ENCODE peak calls at places on chromosome 7, in ten cellular contexts. One of them, this sample, is unnamed.

GRCh38 chr7:66668677-66669076 is 40.0 kb downstream of the KCTD7 start:
- DNase-seq in amygdala: no peak
- DNase-seq in stimulated activated CD8-positive, alpha-beta memory T cell treated with anti-CD3 and anti-CD28 coated beads, Interleukin-15, amount 100 ng/mL, for 1 hour: no peak
- DNase-seq in HT1080: no peak
- DNase-seq in AG09319: no peak
- DNase-seq in NCI-H1694 treated with DMSO at 0.1 percent for 48 hours: no peak
- DNase-seq in right cardiac atrium: peak; percentile 62
- DNase-seq in choroid plexus epithelial cell: no peak
- DNase-seq in left cardiac atrium: no peak
- DNase-seq in ovary: no peak
- DNase-seq in this sample: no peak

GRCh38 chr7:2082357-2083038 is 150.2 kb downstream of the MAD1L1 start:
- DNase-seq in amygdala: no peak
- DNase-seq in AG09319: peak; percentile 24
- DNase-seq in HT1080: peak; percentile 24
- DNase-seq in left cardiac atrium: peak; percentile 64
- DNase-seq in right cardiac atrium: peak; percentile 79
- DNase-seq in NCI-H1694 treated with DMSO at 0.1 percent for 48 hours: no peak
- DNase-seq in ovary: peak; percentile 69
- DNase-seq in choroid plexus epithelial cell: peak; percentile 84
- DNase-seq in stimulated activated CD8-positive, alpha-beta memory T cell treated with anti-CD3 and anti-CD28 coated beads, Interleukin-15, amount 100 ng/mL, for 1 hour: no peak
- DNase-seq in this sample: peak; percentile 84

GRCh38 chr7:24778543-24779282 is 21.4 kb upstream of the GSDME start:
- DNase-seq in HT1080: peak; percentile 87
- DNase-seq in left cardiac atrium: peak; percentile 65
- DNase-seq in ovary: no peak
- DNase-seq in choroid plexus epithelial cell: peak; percentile 89
- DNase-seq in stimulated activated CD8-positive, alpha-beta memory T cell treated with anti-CD3 and anti-CD28 coated beads, Interleukin-15, amount 100 ng/mL, for 1 hour: no peak
- DNase-seq in amygdala: no peak
- DNase-seq in right cardiac atrium: peak; percentile 59
- DNase-seq in NCI-H1694 treated with DMSO at 0.1 percent for 48 hours: no peak
- DNase-seq in AG09319: peak; percentile 81
- DNase-seq in this sample: peak; percentile 67

GRCh38 chr7:151426906-151427704 is 12.8 kb downstream of the CRYGN start:
- DNase-seq in choroid plexus epithelial cell: no peak
- DNase-seq in left cardiac atrium: no peak
- DNase-seq in amygdala: no peak
- DNase-seq in right cardiac atrium: peak; percentile 67
- DNase-seq in HT1080: no peak
- DNase-seq in stimulated activated CD8-positive, alpha-beta memory T cell treated with anti-CD3 and anti-CD28 coated beads, Interleukin-15, amount 100 ng/mL, for 1 hour: no peak
- DNase-seq in AG09319: no peak
- DNase-seq in ovary: peak; percentile 55
- DNase-seq in NCI-H1694 treated with DMSO at 0.1 percent for 48 hours: no peak
- DNase-seq in this sample: no peak

GRCh38 chr7:33903770-33904679 is 1.3 kb upstream of the BMPER start:
- DNase-seq in HT1080: no peak
- DNase-seq in AG09319: no peak
- DNase-seq in stimulated activated CD8-positive, alpha-beta memory T cell treated with anti-CD3 and anti-CD28 coated beads, Interleukin-15, amount 100 ng/mL, for 1 hour: no peak
- DNase-seq in right cardiac atrium: peak; percentile 84
- DNase-seq in left cardiac atrium: peak; percentile 68
- DNase-seq in ovary: peak; percentile 57
- DNase-seq in choroid plexus epithelial cell: peak; percentile 41
- DNase-seq in NCI-H1694 treated with DMSO at 0.1 percent for 48 hours: peak; percentile 30
- DNase-seq in amygdala: peak; percentile 72
- DNase-seq in this sample: peak; percentile 66

GRCh38 chr7:30956704-30957103 is 7.0 kb upstream of the GHRHR start:
- DNase-seq in left cardiac atrium: no peak
- DNase-seq in AG09319: no peak
- DNase-seq in right cardiac atrium: no peak
- DNase-seq in amygdala: no peak
- DNase-seq in ovary: no peak
- DNase-seq in stimulated activated CD8-positive, alpha-beta memory T cell treated with anti-CD3 and anti-CD28 coated beads, Interleukin-15, amount 100 ng/mL, for 1 hour: no peak
- DNase-seq in HT1080: no peak
- DNase-seq in NCI-H1694 treated with DMSO at 0.1 percent for 48 hours: no peak
- DNase-seq in choroid plexus epithelial cell: no peak
- DNase-seq in this sample: no peak

GRCh38 chr7:254337-255037 is 35.5 kb upstream of the FOXL3 start:
- DNase-seq in HT1080: no peak
- DNase-seq in amygdala: no peak
- DNase-seq in left cardiac atrium: peak; percentile 10
- DNase-seq in stimulated activated CD8-positive, alpha-beta memory T cell treated with anti-CD3 and anti-CD28 coated beads, Interleukin-15, amount 100 ng/mL, for 1 hour: no peak
- DNase-seq in NCI-H1694 treated with DMSO at 0.1 percent for 48 hours: no peak
- DNase-seq in right cardiac atrium: peak; percentile 30
- DNase-seq in ovary: peak; percentile 9
- DNase-seq in choroid plexus epithelial cell: no peak
- DNase-seq in AG09319: no peak
- DNase-seq in this sample: no peak

GRCh38 chr7:47358944-47359588 is 222.8 kb downstream of the TNS3 start:
- DNase-seq in ovary: no peak
- DNase-seq in AG09319: no peak
- DNase-seq in HT1080: peak; percentile 48
- DNase-seq in stimulated activated CD8-positive, alpha-beta memory T cell treated with anti-CD3 and anti-CD28 coated beads, Interleukin-15, amount 100 ng/mL, for 1 hour: no peak
- DNase-seq in right cardiac atrium: no peak
- DNase-seq in left cardiac atrium: no peak
- DNase-seq in choroid plexus epithelial cell: no peak
- DNase-seq in amygdala: no peak
- DNase-seq in NCI-H1694 treated with DMSO at 0.1 percent for 48 hours: no peak
- DNase-seq in this sample: no peak

GRCh38 chr7:127239814-127240213 is 12.9 kb downstream of the GRM8 start:
- DNase-seq in left cardiac atrium: no peak
- DNase-seq in NCI-H1694 treated with DMSO at 0.1 percent for 48 hours: no peak
- DNase-seq in stimulated activated CD8-positive, alpha-beta memory T cell treated with anti-CD3 and anti-CD28 coated beads, Interleukin-15, amount 100 ng/mL, for 1 hour: no peak
- DNase-seq in AG09319: no peak
- DNase-seq in amygdala: no peak
- DNase-seq in choroid plexus epithelial cell: no peak
- DNase-seq in right cardiac atrium: no peak
- DNase-seq in ovary: no peak
- DNase-seq in HT1080: no peak
- DNase-seq in this sample: no peak

GRCh38 chr7:1677206-1678069 is 7.4 kb downstream of the ELFN1 start:
- DNase-seq in stimulated activated CD8-positive, alpha-beta memory T cell treated with anti-CD3 and anti-CD28 coated beads, Interleukin-15, amount 100 ng/mL, for 1 hour: no peak
- DNase-seq in HT1080: no peak
- DNase-seq in left cardiac atrium: no peak
- DNase-seq in ovary: no peak
- DNase-seq in right cardiac atrium: peak; percentile 3
- DNase-seq in amygdala: no peak
- DNase-seq in NCI-H1694 treated with DMSO at 0.1 percent for 48 hours: no peak
- DNase-seq in AG09319: no peak
- DNase-seq in choroid plexus epithelial cell: no peak
- DNase-seq in this sample: no peak

GRCh38 chr7:75961194-75961593 is 33.2 kb downstream of the TMEM120A start:
- DNase-seq in HT1080: no peak
- DNase-seq in NCI-H1694 treated with DMSO at 0.1 percent for 48 hours: no peak
- DNase-seq in ovary: no peak
- DNase-seq in stimulated activated CD8-positive, alpha-beta memory T cell treated with anti-CD3 and anti-CD28 coated beads, Interleukin-15, amount 100 ng/mL, for 1 hour: no peak
- DNase-seq in left cardiac atrium: no peak
- DNase-seq in amygdala: no peak
- DNase-seq in right cardiac atrium: no peak
- DNase-seq in choroid plexus epithelial cell: no peak
- DNase-seq in AG09319: no peak
- DNase-seq in this sample: no peak

GRCh38 chr7:75042299-75042698 is 31.3 kb downstream of the RCC1L start:
- DNase-seq in stimulated activated CD8-positive, alpha-beta memory T cell treated with anti-CD3 and anti-CD28 coated beads, Interleukin-15, amount 100 ng/mL, for 1 hour: no peak
- DNase-seq in HT1080: no peak
- DNase-seq in ovary: peak; percentile 74
- DNase-seq in right cardiac atrium: no peak
- DNase-seq in amygdala: no peak
- DNase-seq in choroid plexus epithelial cell: no peak
- DNase-seq in left cardiac atrium: no peak
- DNase-seq in AG09319: no peak
- DNase-seq in NCI-H1694 treated with DMSO at 0.1 percent for 48 hours: no peak
- DNase-seq in this sample: no peak

GRCh38 chr7:25028370-25028971 is 48.5 kb upstream of the OSBPL3 start:
- DNase-seq in amygdala: no peak
- DNase-seq in choroid plexus epithelial cell: peak; percentile 86
- DNase-seq in HT1080: peak; percentile 79
- DNase-seq in right cardiac atrium: no peak
- DNase-seq in stimulated activated CD8-positive, alpha-beta memory T cell treated with anti-CD3 and anti-CD28 coated beads, Interleukin-15, amount 100 ng/mL, for 1 hour: no peak
- DNase-seq in ovary: no peak
- DNase-seq in left cardiac atrium: no peak
- DNase-seq in NCI-H1694 treated with DMSO at 0.1 percent for 48 hours: no peak
- DNase-seq in AG09319: peak; percentile 31
- DNase-seq in this sample: peak; percentile 88